ENCODE peak calls at places on chromosome 15, in six cellular contexts. E, B, I, Q, L and Z are unnamed samples.
A peak's percentile ranks its signal among the peaks of the same experiment; 100 is the strongest.

GRCh38 chr15:96046620-96047240 is 283.8 kb upstream of the NR2F2 start:
- DNase-seq in E (peak; percentile 59), B (no peak), I (no peak), Q (peak; percentile 5), L (no peak), Z (no peak)

GRCh38 chr15:100847194-100847593 is 32.4 kb upstream of the ALDH1A3 start:
- DNase-seq in E (no peak), B (no peak), I (no peak), Q (no peak), L (no peak), Z (no peak)

GRCh38 chr15:23648920-23649515 is 1.4 kb upstream of the MAGEL2 start:
- DNase-seq in E (peak; percentile 74), B (no peak), I (no peak), Q (peak; percentile 82), L (peak; percentile 16), Z (peak; percentile 45)

GRCh38 chr15:73941449-73941848 is 15.2 kb downstream of the LOXL1 start:
- DNase-seq in E (no peak), B (no peak), I (no peak), Q (no peak), L (no peak), Z (no peak)

GRCh38 chr15:63203451-63204090 is 14.2 kb downstream of the RAB8B start:
- DNase-seq in E (no peak), B (no peak), I (no peak), Q (no peak), L (no peak), Z (no peak)

GRCh38 chr15:32716216-32716959 is 1.4 kb upstream of the GREM1 start:
- DNase-seq in E (no peak), B (no peak), I (no peak), Q (no peak), L (no peak), Z (no peak)

GRCh38 chr15:78993931-78994530 is 49.2 kb upstream of the CTSH start:
- DNase-seq in E (no peak), B (no peak), I (no peak), Q (no peak), L (peak; percentile 97), Z (peak; percentile 75)

GRCh38 chr15:57655087-57655486 is 51.4 kb upstream of the POLR2M start:
- DNase-seq in E (no peak), B (no peak), I (no peak), Q (no peak), L (peak; percentile 12), Z (no peak)

GRCh38 chr15:23857028-23857641 is 170.0 kb upstream of the NDN start:
- DNase-seq in E (peak; percentile 86), B (no peak), I (no peak), Q (peak; percentile 91), L (peak; percentile 53), Z (peak; percentile 64)

GRCh38 chr15:47688573-47689086 is 28.7 kb upstream of the SEMA6D start:
- DNase-seq in E (no peak), B (no peak), I (no peak), Q (no peak), L (no peak), Z (no peak)

GRCh38 chr15:74196175-74196574 is 6.4 kb downstream of the STRA6 start:
- DNase-seq in E (no peak), B (peak; percentile 87), I (no peak), Q (no peak), L (peak; percentile 43), Z (no peak)

GRCh38 chr15:59436774-59437472 is 1.1 kb upstream of the FAM81A start:
- DNase-seq in E (no peak), B (no peak), I (no peak), Q (peak; percentile 15), L (no peak), Z (no peak)

GRCh38 chr15:82126346-82126745 is 80.5 kb upstream of the MEX3B start:
- DNase-seq in E (no peak), B (no peak), I (no peak), Q (no peak), L (no peak), Z (no peak)

GRCh38 chr15:52653451-52653964 is 25.7 kb downstream of the ATOSA start:
- DNase-seq in E (no peak), B (no peak), I (no peak), Q (peak; percentile 20), L (no peak), Z (no peak)

GRCh38 chr15:66566963-66567531 is 1.2 kb upstream of the LCTL start:
- DNase-seq in E (peak; percentile 93), B (peak; percentile 85), I (peak; percentile 76), Q (peak; percentile 95), L (peak; percentile 76), Z (peak; percentile 59)

GRCh38 chr15:42155546-42156265 is 730 bp downstream of the PLA2G4F start:
- DNase-seq in E (no peak), B (no peak), I (no peak), Q (no peak), L (no peak), Z (peak; percentile 76)

GRCh38 chr15:62389887-62390792 is 225.1 kb upstream of the C2CD4B start:
- DNase-seq in E (peak; percentile 89), B (peak; percentile 91), I (peak; percentile 78), Q (peak; percentile 89), L (peak; percentile 52), Z (peak; percentile 60)

GRCh38 chr15:71925145-71925544 is 114.8 kb downstream of the NR2E3 start:
- DNase-seq in E (no peak), B (no peak), I (no peak), Q (no peak), L (no peak), Z (no peak)

GRCh38 chr15:57171414-57171813 is 204.9 kb upstream of the CGNL1 start:
- DNase-seq in E (no peak), B (no peak), I (no peak), Q (no peak), L (no peak), Z (no peak)

GRCh38 chr15:68229386-68230156 is at the start of gene CLN6:
- DNase-seq in E (peak; percentile 94), B (peak; percentile 94), I (peak; percentile 85), Q (peak; percentile 89), L (peak; percentile 59), Z (peak; percentile 77)
- H3K4me1 ChIP-seq in E (peaks cover 8% of the 10 kb centered on the region), B (no peaks in the 10 kb centered on the region), I (no peaks in the 10 kb centered on the region), Q (peaks cover 17% of the 10 kb centered on the region), L (peaks cover 75% of the 10 kb centered on the region), Z (peaks cover 36% of the 10 kb centered on the region)

GRCh38 chr15:44536298-44536961 is 517 bp upstream of the EIF3J start:
- DNase-seq in E (peak; percentile 97), B (peak; percentile 94), I (peak; percentile 93), Q (peak; percentile 95), L (peak; percentile 77), Z (peak; percentile 89)

GRCh38 chr15:44535092-44535491 is 1.9 kb upstream of the EIF3J start:
- DNase-seq in E (no peak), B (no peak), I (no peak), Q (no peak), L (no peak), Z (no peak)

GRCh38 chr15:44537728-44538240 is 837 bp downstream of the EIF3J start:
- DNase-seq in E (no peak), B (no peak), I (no peak), Q (peak; percentile 60), L (peak; percentile 49), Z (peak; percentile 53)

GRCh38 chr15:44535509-44536297 is 1.2 kb upstream of the EIF3J start:
- DNase-seq in E (peak; percentile 72), B (no peak), I (no peak), Q (peak; percentile 53), L (peak; percentile 15), Z (peak; percentile 35)

GRCh38 chr15:44536962-44537727 is at the start of gene EIF3J:
- DNase-seq in E (peak; percentile 73), B (peak; percentile 98), I (peak; percentile 97), Q (peak; percentile 45), L (peak; percentile 91), Z (peak; percentile 97)
- H3K4me1 ChIP-seq in E (no peaks in the 10 kb centered on the region), B (peaks cover 2% of the 10 kb centered on the region), I (peaks cover 8% of the 10 kb centered on the region), Q (peaks cover 9% of the 10 kb centered on the region), L (peaks cover 44% of the 10 kb centered on the region), Z (peaks cover 4% of the 10 kb centered on the region)

GRCh38 chr15:89089316-89090230 is 1.3 kb downstream of the ABHD2 start:
- DNase-seq in E (no peak), B (no peak), I (peak; percentile 65), Q (no peak), L (no peak), Z (no peak)

GRCh38 chr15:89087830-89088604 is at the start of gene ABHD2:
- DNase-seq in E (peak; percentile 100), B (peak; percentile 99), I (peak; percentile 100), Q (peak; percentile 100), L (peak; percentile 100), Z (peak; percentile 98)

GRCh38 chr15:89087066-89087829 is 1.0 kb upstream of the ABHD2 start:
- DNase-seq in E (no peak), B (no peak), I (peak; percentile 35), Q (no peak), L (no peak), Z (no peak)

GRCh38 chr15:89090791-89091666 is 2.8 kb downstream of the ABHD2 start:
- DNase-seq in E (no peak), B (peak; percentile 88), I (peak; percentile 92), Q (no peak), L (no peak), Z (no peak)

DNA sequence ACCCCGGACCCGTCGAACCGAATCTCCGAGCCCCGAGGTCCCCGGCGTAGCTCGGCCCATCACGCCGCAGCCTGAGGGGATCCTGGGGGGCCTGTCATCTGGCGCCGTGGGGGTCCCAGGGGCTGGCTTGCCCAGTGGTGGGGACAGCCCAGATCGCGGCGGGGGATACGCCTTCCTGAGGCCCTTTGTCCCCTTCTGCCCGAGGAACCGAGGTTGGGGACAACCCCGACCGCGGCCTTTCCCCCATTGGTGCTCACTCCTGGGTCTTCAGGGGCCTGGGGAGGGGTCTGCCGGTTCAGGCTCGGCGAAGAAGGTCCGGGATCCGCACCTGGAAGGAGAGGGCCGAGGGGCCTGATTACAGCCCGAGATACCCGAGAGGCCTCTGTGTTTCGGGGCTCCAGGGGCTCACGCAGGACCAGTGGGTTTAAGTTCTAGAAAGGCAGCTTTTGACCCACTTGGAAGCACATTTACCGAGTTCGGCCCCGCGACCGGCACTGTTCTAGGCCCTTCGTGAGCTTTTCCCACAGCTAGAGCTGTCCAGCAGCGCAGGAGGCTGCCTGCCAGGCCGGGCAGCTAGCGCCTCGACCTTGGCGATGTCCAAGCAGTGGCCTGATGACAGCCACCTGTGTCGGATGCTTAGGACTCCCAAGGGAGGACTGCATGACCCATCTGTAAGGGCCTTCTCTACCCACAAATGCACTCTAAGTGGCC is 504 bp downstream of the ABHD2 start:
- DNase-seq in E (no peak), B (peak; percentile 79), I (peak; percentile 76), Q (peak; percentile 42), L (no peak), Z (no peak)
- H3K4me1 ChIP-seq in E (no peaks in the 10 kb centered on the region), B (peaks cover 4% of the 10 kb centered on the region), I (peaks cover 10% of the 10 kb centered on the region), Q (peaks cover 24% of the 10 kb centered on the region), L (peaks cover 84% of the 10 kb centered on the region), Z (peaks cover 15% of the 10 kb centered on the region)

DNA sequence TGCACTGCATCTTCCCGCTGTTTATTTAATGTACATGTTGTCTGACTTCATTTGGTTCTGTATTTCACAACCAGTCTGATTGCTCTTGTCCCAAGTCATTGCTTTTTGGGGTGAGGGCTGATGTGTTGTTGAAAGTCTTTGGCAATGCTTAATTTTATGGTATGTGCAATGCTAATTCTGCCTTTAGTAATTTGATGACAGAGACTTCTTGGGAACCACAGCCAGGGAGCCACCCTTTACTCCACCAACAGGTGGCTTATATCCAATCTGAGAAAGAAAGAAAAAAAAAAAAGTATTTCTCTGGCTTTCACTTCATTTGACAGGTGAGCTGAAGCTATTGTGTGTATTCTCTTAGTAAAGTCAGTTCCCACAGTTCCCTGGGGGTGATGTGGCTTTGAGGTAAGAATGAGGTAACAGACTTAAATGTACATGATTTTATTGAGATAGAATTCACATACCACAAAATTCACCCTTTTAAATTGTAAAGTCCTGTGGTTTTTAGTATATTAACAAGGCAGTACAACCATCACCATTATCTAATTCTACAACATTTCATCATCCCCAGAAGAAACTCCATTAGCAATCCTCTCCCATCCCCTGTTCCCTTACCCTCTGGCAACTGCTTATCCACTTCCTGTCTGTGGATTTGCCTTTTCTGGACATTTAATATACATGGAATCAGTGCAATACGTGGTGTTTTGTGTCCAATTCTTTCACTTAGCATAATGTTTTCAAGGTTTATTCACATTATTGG is 97.3 kb downstream of the SLCO3A1 start:
- DNase-seq in E (no peak), B (no peak), I (no peak), Q (no peak), L (no peak), Z (no peak)
- H3K4me1 ChIP-seq in E (peaks cover 7% of the 10 kb centered on the region), B (no peaks in the 10 kb centered on the region), I (peaks cover 5% of the 10 kb centered on the region), Q (peaks cover 42% of the 10 kb centered on the region), L (no peaks in the 10 kb centered on the region), Z (no peaks in the 10 kb centered on the region)